ENCODE peak calls at places on chromosomes 4 and X, in four cellular contexts. Z is DMS79 treated with DMSO at 0.1 percent for 48 hours, N is AG04449, E is brain microvascular endothelial cell. W is an unnamed sample.
A peak's percentile ranks its signal among the peaks of the same experiment; 100 is the strongest.

GRCh38 chrX:124862304-124862703 is 457.4 kb upstream of the TEX13C start:
- DNase-seq in N (no peak), Z (no peak), E (no peak), W (no peak)

GRCh38 chrX:39550795-39551361 is 546.9 kb downstream of the BCOR start:
- DNase-seq in Z (no peak), N (no peak), E (no peak), W (no peak)

GRCh38 chr4:69874507-69874906 is 14.6 kb upstream of the SULT1E1 start:
- DNase-seq in N (no peak), Z (no peak), E (no peak), W (no peak)

GRCh38 chr4:6201580-6202091 is 1.3 kb upstream of the JAKMIP1 start:
- DNase-seq in N (no peak), Z (no peak), E (no peak), W (no peak)

GRCh38 chr4:158750379-158750778 is 18.4 kb upstream of the FNIP2 start:
- DNase-seq in N (peak; percentile 82), Z (no peak), E (peak; percentile 73), W (no peak)

GRCh38 chr4:73599182-73599581 is 21.1 kb downstream of the RASSF6 start:
- DNase-seq in E (peak; percentile 36), Z (no peak), N (no peak), W (no peak)

GRCh38 chr4:14178421-14178820 is 550.9 kb upstream of the BOD1L1 start:
- DNase-seq in Z (no peak), N (no peak), E (no peak), W (no peak)

GRCh38 chrX:39852496-39852895 is 245.3 kb downstream of the BCOR start:
- DNase-seq in E (no peak), N (no peak), Z (no peak), W (no peak)

GRCh38 chr4:182133033-182133432 is 110.2 kb upstream of the TENM3 start:
- DNase-seq in Z (no peak), N (no peak), E (no peak), W (no peak)

W was measured in esophagus muscularis mucosa.